ENCODE peak calls at places on chromosomes 5 and 9, in six cellular contexts. F is cardiac fibroblast, J is PC-3, G is brain microvascular endothelial cell, T is fibroblast of lung, M is GM12865. Y is an unnamed sample.

GRCh38 chr5:137870647-137871339 is 3.1 kb downstream of the MYOT start:
- DNase-seq in F (no peak), J (no peak), G (no peak), T (no peak), M (no peak), Y (no peak)

GRCh38 chr5:139263431-139263975 is 30.0 kb upstream of the MATR3 start:
- DNase-seq in F (no peak), J (no peak), G (no peak), T (no peak), M (no peak), Y (no peak)

GRCh38 chr9:98146101-98146991 is 27.3 kb upstream of the TRIM14 start:
- DNase-seq in F (peak), J (peak), G (no peak), T (peak), M (peak), Y (peak)

GRCh38 chr9:38068616-38068865 is 486 bp downstream of the SHB start:
- DNase-seq in F (peak), J (peak), G (no peak), T (peak), M (peak), Y (no peak)

GRCh38 chr5:64301566-64301965 is 135.9 kb downstream of the RNF180 start:
- DNase-seq in F (peak), J (peak), G (peak), T (no peak), M (no peak), Y (peak)

GRCh38 chr9:77384406-77384805 is 207.1 kb downstream of the VPS13A start:
- DNase-seq in F (peak), J (peak), G (no peak), T (peak), M (no peak), Y (peak)

GRCh38 chr9:25427898-25428297 is 250.3 kb downstream of the TUSC1 start:
- DNase-seq in F (no peak), J (no peak), G (no peak), T (no peak), M (no peak), Y (no peak)

GRCh38 chr5:95083606-95084005 is 201.3 kb downstream of the MCTP1 start:
- DNase-seq in F (peak), J (peak), G (no peak), T (no peak), M (no peak), Y (no peak)

GRCh38 chr9:126275386-126276001 is 51.1 kb upstream of the MVB12B start:
- DNase-seq in F (no peak), J (no peak), G (no peak), T (no peak), M (no peak), Y (no peak)

GRCh38 chr5:106860398-106861044 is 810.2 kb downstream of the EFNA5 start:
- DNase-seq in F (no peak), J (no peak), G (no peak), T (no peak), M (peak), Y (no peak)

GRCh38 chr5:67416133-67416937 is 219.7 kb upstream of the CD180 start:
- DNase-seq in F (no peak), J (no peak), G (no peak), T (no peak), M (peak), Y (no peak)

GRCh38 chr9:112193562-112194288 is 18.6 kb upstream of the SUSD1 start:
- DNase-seq in F (no peak), J (no peak), G (no peak), T (no peak), M (no peak), Y (no peak)

GRCh38 chr9:137064027-137064879 is 6.1 kb downstream of the SAPCD2 start:
- DNase-seq in F (peak), J (peak), G (no peak), T (peak), M (peak), Y (no peak)

GRCh38 chr5:150322202-150322601 is 19.5 kb upstream of the ARSI start:
- DNase-seq in F (peak), J (peak), G (peak), T (peak), M (no peak), Y (peak)

GRCh38 chr5:68122439-68122906 is 93.1 kb upstream of the PIK3R1 start:
- DNase-seq in F (no peak), J (no peak), G (no peak), T (no peak), M (no peak), Y (no peak)

GRCh38 chr9:111287127-111287526 is 42.9 kb downstream of the OR2K2 start:
- DNase-seq in F (peak), J (peak), G (peak), T (peak), M (no peak), Y (peak)

GRCh38 chr9:93829271-93830223 is 125.6 kb downstream of the BARX1 start:
- DNase-seq in F (no peak), J (no peak), G (no peak), T (no peak), M (no peak), Y (no peak)

GRCh38 chr5:174503461-174504265 is 220.7 kb upstream of the MSX2 start:
- DNase-seq in F (peak), J (peak), G (no peak), T (peak), M (no peak), Y (peak)

GRCh38 chr5:102975457-102976182 is 144.3 kb downstream of the GIN1 start:
- DNase-seq in F (peak), J (peak), G (peak), T (peak), M (no peak), Y (peak)

GRCh38 chr9:126650404-126650804 is 36.7 kb downstream of the LMX1B start:
- DNase-seq in F (no peak), J (no peak), G (no peak), T (no peak), M (no peak), Y (no peak)

GRCh38 chr5:173001229-173001841 is 17.8 kb downstream of the ATP6V0E1 start:
- DNase-seq in F (no peak), J (no peak), G (no peak), T (no peak), M (peak), Y (no peak)

GRCh38 chr5:172453986-172454354 is 355 bp downstream of the SH3PXD2B start:
- DNase-seq in F (peak), J (no peak), G (no peak), T (peak), M (no peak), Y (no peak)

DNA sequence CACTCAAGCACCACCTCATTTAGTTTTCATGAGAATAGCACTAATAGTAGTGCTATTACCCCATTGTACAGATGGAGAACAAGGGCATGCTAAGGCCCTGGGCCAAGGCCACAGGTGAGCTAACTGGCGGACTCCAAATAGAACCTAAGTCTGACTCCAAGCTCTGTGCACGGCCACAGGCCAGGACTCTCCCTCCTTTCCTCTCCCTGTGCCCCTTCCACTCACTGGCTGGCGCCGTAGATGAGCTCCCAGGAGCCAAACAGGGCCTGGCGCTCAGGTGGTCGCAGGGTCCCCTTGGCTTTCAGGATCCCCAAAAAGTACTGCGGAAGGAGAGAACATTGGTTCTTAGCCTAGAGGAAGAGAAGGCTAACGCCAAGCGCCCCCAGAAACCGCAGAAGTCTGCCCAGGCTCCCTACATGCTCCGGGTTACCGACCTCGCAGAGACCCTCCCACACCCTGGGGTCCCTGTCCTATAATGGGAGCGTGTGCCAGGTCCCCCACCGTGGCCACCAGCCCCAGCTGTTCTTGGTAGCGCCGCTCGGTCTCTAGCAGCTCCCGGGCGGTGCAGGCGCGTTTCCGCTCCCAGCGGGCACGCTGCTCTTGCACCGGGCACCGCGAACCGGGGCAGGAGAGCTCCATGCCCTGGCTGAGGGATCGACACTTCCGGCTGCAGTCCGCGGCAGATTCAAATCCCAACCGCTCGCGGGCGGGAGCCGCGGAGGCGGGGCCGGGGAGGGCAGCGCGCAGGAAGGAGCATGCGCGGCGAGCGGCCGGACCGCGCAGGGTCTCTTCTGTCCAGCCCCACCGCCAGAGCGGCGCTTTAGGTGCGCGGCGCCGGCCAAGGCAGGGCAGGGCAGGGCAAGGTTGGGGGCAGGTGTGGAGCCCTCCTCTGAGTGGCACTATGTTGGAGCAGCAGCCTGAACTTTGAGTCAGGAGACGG is at the start of gene ARHGEF39:
- DNase-seq in F (peak), J (peak), G (peak), T (peak), M (peak), Y (peak)
- TF ChIP-seq CTCF in F (no peak), J (peak), G (peak), T (peak), M (peak), Y (no peak)

DNA sequence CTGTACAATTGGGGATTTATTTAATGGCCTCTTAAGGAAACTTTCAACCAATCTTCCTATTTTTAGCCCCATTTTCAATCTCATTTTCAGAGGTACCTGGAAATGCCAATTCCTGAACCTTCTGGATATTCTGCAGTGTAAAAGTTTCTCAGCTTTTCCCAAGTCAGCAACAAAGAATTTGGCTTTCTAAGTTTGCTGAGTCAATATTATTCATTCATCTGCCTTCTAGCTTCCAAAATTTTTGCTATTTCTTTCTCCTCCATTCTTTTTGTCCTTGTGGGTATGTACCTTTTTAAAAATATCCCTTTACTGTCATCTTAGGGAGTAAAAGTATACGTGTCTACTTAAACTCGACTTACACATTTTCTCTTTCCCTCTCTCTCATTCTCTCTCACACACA is 25.7 kb downstream of the CETN3 start:
- DNase-seq in F (no peak), J (no peak), G (no peak), T (no peak), M (no peak), Y (no peak)
- H3K4me3 ChIP-seq in F (no peak), J (no peak), G (no peak), T (no peak), M (no peak), Y (no peak)

GRCh38 chr9:1875251-1875851 is 139.8 kb upstream of the SMARCA2 start:
- DNase-seq in F (no peak), J (no peak), G (no peak), T (no peak), M (peak), Y (no peak)

GRCh38 chr9:1869843-1870242 is 145.3 kb upstream of the SMARCA2 start:
- DNase-seq in F (peak), J (peak), G (no peak), T (no peak), M (peak), Y (peak)

GRCh38 chr9:1870915-1871314 is 144.2 kb upstream of the SMARCA2 start:
- DNase-seq in F (no peak), J (no peak), G (no peak), T (no peak), M (no peak), Y (no peak)

GRCh38 chr9:1875921-1876448 is 139.2 kb upstream of the SMARCA2 start:
- DNase-seq in F (no peak), J (no peak), G (no peak), T (no peak), M (peak), Y (no peak)

GRCh38 chr9:1871486-1872181 is 143.5 kb upstream of the SMARCA2 start:
- DNase-seq in F (peak), J (no peak), G (no peak), T (no peak), M (peak), Y (peak)
- TF ChIP-seq CTCF in F (no peak), J (no peak), G (no peak), T (no peak), M (no peak), Y (no peak)

DNA sequence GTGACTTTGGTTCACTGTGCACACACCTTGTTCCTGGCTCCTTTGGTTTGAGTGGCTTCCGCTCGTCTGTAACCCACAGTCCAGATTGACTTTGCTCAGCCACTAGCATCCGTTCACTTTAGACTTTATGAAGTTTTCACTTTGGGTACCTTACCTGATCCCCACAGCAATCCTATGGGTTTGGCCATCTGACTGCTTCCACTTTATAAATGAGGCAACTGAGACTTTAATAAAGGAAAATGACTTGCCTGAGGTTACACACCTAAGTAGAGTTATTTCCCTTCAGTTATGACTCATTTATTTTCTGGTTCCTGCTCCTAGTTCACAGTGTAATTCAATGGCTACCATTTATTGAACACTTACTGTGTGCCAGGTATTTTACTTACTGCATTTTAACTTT is 94.2 kb upstream of the SAP30L start:
- DNase-seq in F (no peak), J (peak), G (no peak), T (no peak), M (peak), Y (peak)
- H3K4me3 ChIP-seq in F (no peak), J (no peak), G (no peak), T (no peak), M (no peak), Y (no peak)

GRCh38 chr5:127875235-127876021 is 172.2 kb downstream of the CCDC192 start:
- DNase-seq in F (peak), J (peak), G (peak), T (peak), M (peak), Y (peak)
- TF ChIP-seq CTCF in F (peak), J (peak), G (peak), T (peak), M (peak), Y (peak)

GRCh38 chr5:145834554-145834916 is 607 bp downstream of the PRELID2 start:
- DNase-seq in F (peak), J (no peak), G (no peak), T (no peak), M (no peak), Y (no peak)
- H3K4me3 ChIP-seq in F (peak), J (peak), G (peak), T (peak), M (no peak), Y (peak)

DNA sequence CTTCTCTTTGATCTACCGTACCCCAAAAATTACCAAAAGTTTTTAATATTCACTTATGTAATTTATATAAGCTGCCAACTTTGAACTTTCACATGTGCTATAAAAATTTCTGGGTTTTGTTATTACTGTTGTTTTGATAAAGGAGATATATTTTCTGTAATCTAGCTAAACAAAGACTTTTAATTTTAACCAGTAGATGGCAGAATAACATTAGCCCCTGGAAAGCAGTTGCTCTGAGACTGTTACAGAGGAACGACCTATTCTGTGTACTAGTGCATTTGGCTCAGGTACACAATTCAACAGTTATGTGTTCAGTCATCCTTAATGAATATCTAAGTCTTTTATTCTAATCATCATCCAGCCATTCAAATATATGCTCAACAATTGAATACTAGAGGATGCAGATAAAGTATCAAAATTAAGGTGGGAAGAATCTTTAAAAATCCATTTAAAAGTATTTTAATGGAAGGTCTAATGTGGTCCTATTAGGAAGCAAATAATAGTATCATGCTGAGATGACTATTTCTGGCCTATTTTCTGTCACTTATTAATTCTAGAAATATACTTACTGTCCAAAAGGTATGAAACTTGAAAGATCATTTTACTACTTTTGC is 8.6 kb downstream of the KLHL9 start:
- DNase-seq in F (peak), J (peak), G (no peak), T (peak), M (peak), Y (peak)
- TF ChIP-seq CTCF in F (peak), J (peak), G (peak), T (peak), M (peak), Y (peak)

Y was measured in bronchial epithelial cell.